ENCODE peak calls at places on chromosomes 7 and 10, in four cellular contexts. J, N, A and R are unnamed samples.

GRCh38 chr7:92517626-92518025 is 10.7 kb downstream of the PEX1 start:
- DNase-seq in N (no peak), A (no peak), J (peak), R (no peak)

GRCh38 chr7:7569113-7569527 is 2.4 kb downstream of the MIOS start:
- DNase-seq in J (peak), A (no peak), N (no peak), R (no peak)

GRCh38 chr7:65002972-65003585 is 3.4 kb downstream of the ERV3-1 start:
- DNase-seq in N (no peak), J (no peak), A (no peak), R (no peak)

GRCh38 chr7:72316148-72316547 is 96.0 kb downstream of the CALN1 start:
- DNase-seq in A (no peak), N (no peak), J (no peak), R (no peak)

GRCh38 chr10:63707254-63707910 is 186.2 kb downstream of the REEP3 start:
- DNase-seq in J (peak), A (no peak), N (peak), R (no peak)

GRCh38 chr10:131177431-131178327 is 133.8 kb downstream of the TCERG1L start:
- DNase-seq in J (no peak), N (no peak), A (no peak), R (peak)

GRCh38 chr10:96225119-96225518 is 46.2 kb downstream of the BLNK start:
- DNase-seq in N (no peak), A (peak), J (no peak), R (no peak)

GRCh38 chr7:124452176-124452575 is 313.4 kb downstream of the GPR37 start:
- DNase-seq in N (no peak), J (no peak), A (no peak), R (no peak)

GRCh38 chr7:27386581-27386980 is 144.0 kb downstream of the EVX1 start:
- DNase-seq in A (no peak), N (no peak), J (no peak), R (no peak)

GRCh38 chr7:18590259-18590658 is 94.7 kb downstream of the HDAC9 start:
- DNase-seq in J (no peak), A (no peak), N (no peak), R (no peak)

GRCh38 chr10:104824378-104825006 is 183.4 kb downstream of the SORCS3 start:
- DNase-seq in A (no peak), N (peak), J (no peak), R (peak)

GRCh38 chr7:137962491-137962874 is 39.4 kb downstream of the CREB3L2 start:
- DNase-seq in A (no peak), N (no peak), J (no peak), R (no peak)

GRCh38 chr10:27998178-27998953 is 513 bp downstream of the ODAD2 start:
- DNase-seq in A (peak), J (peak), N (no peak), R (peak)

GRCh38 chr7:77415822-77416620 is at the start of gene GSAP:
- DNase-seq in A (peak), N (no peak), J (peak), R (peak)

GRCh38 chr7:77415474-77415821 is 701 bp downstream of the GSAP start:
- DNase-seq in A (no peak), J (no peak), N (no peak), R (no peak)

GRCh38 chr7:77417801-77418200 is 1.7 kb upstream of the GSAP start:
- DNase-seq in N (no peak), A (no peak), J (no peak), R (no peak)

GRCh38 chr7:77419102-77419501 is 3.0 kb upstream of the GSAP start:
- DNase-seq in N (no peak), J (peak), A (no peak), R (no peak)

DNA sequence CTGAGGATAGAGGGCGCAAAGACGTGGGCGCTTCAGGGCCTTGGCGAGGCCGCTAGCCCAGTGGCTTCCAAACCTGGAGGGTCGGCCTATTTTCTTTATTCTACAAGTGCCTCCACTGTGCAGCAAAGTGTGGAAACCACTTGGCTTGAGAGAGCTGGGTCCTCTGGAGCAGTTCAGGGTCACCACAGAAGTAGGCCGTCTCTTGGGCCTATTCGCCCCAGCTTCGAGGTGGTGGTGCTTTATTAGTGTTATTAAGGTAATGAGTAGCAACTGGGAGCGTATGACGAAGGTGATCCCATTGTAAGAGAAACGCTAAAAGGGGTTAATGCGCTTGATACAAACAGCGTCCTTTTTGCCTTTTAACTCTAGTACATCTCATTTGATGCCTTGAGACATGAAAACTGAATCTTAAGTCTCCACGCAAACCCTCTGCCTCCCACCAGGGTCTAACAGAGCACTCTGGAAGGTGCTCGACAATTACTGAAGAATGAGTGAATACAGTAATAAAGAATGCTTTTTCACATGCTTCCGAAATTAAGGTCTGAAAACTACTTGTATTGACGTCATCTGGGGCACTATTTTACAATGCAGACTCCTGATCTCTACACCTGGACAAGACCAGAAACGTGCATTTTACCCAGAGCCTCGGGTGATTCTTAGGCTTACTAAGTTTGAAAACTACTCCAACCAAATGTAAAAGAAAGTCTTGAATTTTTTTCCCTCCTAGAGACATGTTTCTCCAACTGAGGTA is 647 bp upstream of the GSAP start:
- DNase-seq in N (no peak), J (no peak), A (no peak), R (no peak)
- H3K4me3 ChIP-seq in N (peak), J (peak), A (peak), R (peak)

DNA sequence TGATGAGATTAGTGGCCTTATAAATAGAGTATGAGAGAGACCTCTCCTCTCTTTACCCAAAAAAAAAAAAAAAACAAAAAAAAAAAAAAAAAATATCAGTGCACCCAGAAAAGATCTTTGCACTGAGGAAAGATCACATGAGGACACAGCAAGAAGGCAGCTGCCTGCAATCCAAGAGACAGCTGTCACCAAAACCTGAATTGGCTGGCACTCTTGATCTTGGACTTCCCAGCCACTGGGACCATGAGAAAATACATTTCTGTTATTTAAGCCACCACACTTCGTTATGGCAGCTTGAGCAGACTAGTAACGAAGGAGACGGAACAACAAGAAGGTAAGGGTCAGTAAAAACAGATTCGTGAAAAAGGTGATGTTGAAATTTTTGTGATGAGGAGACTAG is 47.0 kb downstream of the TMEM106B start:
- DNase-seq in A (no peak), J (no peak), N (no peak), R (no peak)
- H3K4me3 ChIP-seq in A (no peak), J (no peak), N (no peak), R (no peak)

GRCh38 chr7:113100091-113100723 is 13.6 kb upstream of the GPR85 start:
- DNase-seq in J (no peak), N (no peak), A (peak), R (peak)
- H3K4me3 ChIP-seq in J (peak), N (no peak), A (no peak), R (peak)

GRCh38 chr10:71694039-71694471 is 25.5 kb downstream of the C10orf105 start:
- DNase-seq in N (no peak), A (no peak), J (no peak), R (peak)
- H3K4me3 ChIP-seq in N (no peak), A (no peak), J (no peak), R (no peak)